ENCODE peak calls at places on chromosome 12, in ten cellular contexts. One of them, this sample, is unnamed.

GRCh38 chr12:128817115-128818015 is 6.4 kb downstream of the SLC15A4 start:
- DNase-seq in prostate gland: no peak
- DNase-seq in testis: peak
- DNase-seq in esophagus squamous epithelium: no peak
- DNase-seq in CD8-positive, alpha-beta T cell: no peak
- DNase-seq in HepG2: no peak
- DNase-seq in IMR-90: peak
- DNase-seq in upper lobe of right lung: no peak
- DNase-seq in Peyer's patch: no peak
- DNase-seq in heart left ventricle: peak
- DNase-seq in this sample: peak

GRCh38 chr12:51591020-51591901 is at the start of gene SCN8A:
- DNase-seq in prostate gland: peak
- DNase-seq in testis: peak
- DNase-seq in esophagus squamous epithelium: no peak
- DNase-seq in CD8-positive, alpha-beta T cell: peak
- DNase-seq in HepG2: no peak
- DNase-seq in IMR-90: peak
- DNase-seq in upper lobe of right lung: peak
- DNase-seq in Peyer's patch: peak
- DNase-seq in heart left ventricle: peak
- DNase-seq in this sample: peak

GRCh38 chr12:2291182-2291832 is 238.5 kb downstream of the CACNA1C start:
- DNase-seq in prostate gland: no peak
- DNase-seq in testis: peak
- DNase-seq in esophagus squamous epithelium: no peak
- DNase-seq in CD8-positive, alpha-beta T cell: peak
- DNase-seq in HepG2: peak
- DNase-seq in IMR-90: no peak
- DNase-seq in upper lobe of right lung: no peak
- DNase-seq in Peyer's patch: no peak
- DNase-seq in heart left ventricle: no peak
- DNase-seq in this sample: peak

GRCh38 chr12:106953352-106954260 is 2.1 kb upstream of the TMEM263 start:
- DNase-seq in prostate gland: no peak
- DNase-seq in testis: no peak
- DNase-seq in esophagus squamous epithelium: no peak
- DNase-seq in CD8-positive, alpha-beta T cell: no peak
- DNase-seq in HepG2: no peak
- DNase-seq in IMR-90: peak
- DNase-seq in upper lobe of right lung: no peak
- DNase-seq in Peyer's patch: no peak
- DNase-seq in heart left ventricle: no peak
- DNase-seq in this sample: no peak

GRCh38 chr12:104569348-104570173 is 112.8 kb downstream of the CHST11 start:
- DNase-seq in prostate gland: no peak
- DNase-seq in testis: peak
- DNase-seq in esophagus squamous epithelium: peak
- DNase-seq in CD8-positive, alpha-beta T cell: peak
- DNase-seq in HepG2: no peak
- DNase-seq in IMR-90: no peak
- DNase-seq in upper lobe of right lung: no peak
- DNase-seq in Peyer's patch: no peak
- DNase-seq in heart left ventricle: no peak
- DNase-seq in this sample: peak

GRCh38 chr12:10936495-10936894 is 2.6 kb downstream of the TAS2R14 start:
- DNase-seq in prostate gland: no peak
- DNase-seq in testis: no peak
- DNase-seq in esophagus squamous epithelium: no peak
- DNase-seq in CD8-positive, alpha-beta T cell: no peak
- DNase-seq in HepG2: no peak
- DNase-seq in IMR-90: no peak
- DNase-seq in upper lobe of right lung: no peak
- DNase-seq in Peyer's patch: no peak
- DNase-seq in heart left ventricle: no peak
- DNase-seq in this sample: no peak

GRCh38 chr12:88698471-88698870 is 118.2 kb upstream of the KITLG start:
- DNase-seq in prostate gland: no peak
- DNase-seq in testis: no peak
- DNase-seq in esophagus squamous epithelium: no peak
- DNase-seq in CD8-positive, alpha-beta T cell: no peak
- DNase-seq in HepG2: no peak
- DNase-seq in IMR-90: no peak
- DNase-seq in upper lobe of right lung: no peak
- DNase-seq in Peyer's patch: no peak
- DNase-seq in heart left ventricle: no peak
- DNase-seq in this sample: no peak

GRCh38 chr12:2984698-2985097 is 25.5 kb downstream of the TEAD4 start:
- DNase-seq in prostate gland: no peak
- DNase-seq in testis: no peak
- DNase-seq in esophagus squamous epithelium: no peak
- DNase-seq in CD8-positive, alpha-beta T cell: no peak
- DNase-seq in HepG2: no peak
- DNase-seq in IMR-90: no peak
- DNase-seq in upper lobe of right lung: no peak
- DNase-seq in Peyer's patch: no peak
- DNase-seq in heart left ventricle: no peak
- DNase-seq in this sample: no peak

GRCh38 chr12:45216983-45217485 is 1.1 kb downstream of the ANO6 start:
- DNase-seq in prostate gland: no peak
- DNase-seq in testis: no peak
- DNase-seq in esophagus squamous epithelium: no peak
- DNase-seq in CD8-positive, alpha-beta T cell: no peak
- DNase-seq in HepG2: no peak
- DNase-seq in IMR-90: no peak
- DNase-seq in upper lobe of right lung: no peak
- DNase-seq in Peyer's patch: no peak
- DNase-seq in heart left ventricle: no peak
- DNase-seq in this sample: no peak

GRCh38 chr12:45215419-45216296 is at the start of gene ANO6:
- DNase-seq in prostate gland: peak
- DNase-seq in testis: peak
- DNase-seq in esophagus squamous epithelium: peak
- DNase-seq in CD8-positive, alpha-beta T cell: peak
- DNase-seq in HepG2: peak
- DNase-seq in IMR-90: peak
- DNase-seq in upper lobe of right lung: peak
- DNase-seq in Peyer's patch: peak
- DNase-seq in heart left ventricle: peak
- DNase-seq in this sample: peak

GRCh38 chr12:45214739-45215418 is 1.0 kb upstream of the ANO6 start:
- DNase-seq in prostate gland: no peak
- DNase-seq in testis: peak
- DNase-seq in esophagus squamous epithelium: no peak
- DNase-seq in CD8-positive, alpha-beta T cell: no peak
- DNase-seq in HepG2: no peak
- DNase-seq in IMR-90: peak
- DNase-seq in upper lobe of right lung: no peak
- DNase-seq in Peyer's patch: no peak
- DNase-seq in heart left ventricle: no peak
- DNase-seq in this sample: peak

GRCh38 chr12:45217846-45218245 is 2.0 kb downstream of the ANO6 start:
- DNase-seq in prostate gland: no peak
- DNase-seq in testis: no peak
- DNase-seq in esophagus squamous epithelium: no peak
- DNase-seq in CD8-positive, alpha-beta T cell: no peak
- DNase-seq in HepG2: no peak
- DNase-seq in IMR-90: peak
- DNase-seq in upper lobe of right lung: no peak
- DNase-seq in Peyer's patch: no peak
- DNase-seq in heart left ventricle: no peak
- DNase-seq in this sample: no peak

GRCh38 chr12:45216297-45216982 is 545 bp downstream of the ANO6 start:
- DNase-seq in prostate gland: peak
- DNase-seq in testis: peak
- DNase-seq in esophagus squamous epithelium: no peak
- DNase-seq in CD8-positive, alpha-beta T cell: peak
- DNase-seq in HepG2: peak
- DNase-seq in IMR-90: peak
- DNase-seq in upper lobe of right lung: peak
- DNase-seq in Peyer's patch: peak
- DNase-seq in heart left ventricle: peak
- DNase-seq in this sample: peak
- TF ChIP-seq CTCF in prostate gland: no peak
- TF ChIP-seq CTCF in testis: no peak
- TF ChIP-seq CTCF in esophagus squamous epithelium: no peak
- TF ChIP-seq CTCF in CD8-positive, alpha-beta T cell: no peak
- TF ChIP-seq CTCF in HepG2: peak
- TF ChIP-seq CTCF in IMR-90: peak
- TF ChIP-seq CTCF in upper lobe of right lung: peak
- TF ChIP-seq CTCF in Peyer's patch: peak
- TF ChIP-seq CTCF in heart left ventricle: peak
- TF ChIP-seq CTCF in this sample: peak

DNA sequence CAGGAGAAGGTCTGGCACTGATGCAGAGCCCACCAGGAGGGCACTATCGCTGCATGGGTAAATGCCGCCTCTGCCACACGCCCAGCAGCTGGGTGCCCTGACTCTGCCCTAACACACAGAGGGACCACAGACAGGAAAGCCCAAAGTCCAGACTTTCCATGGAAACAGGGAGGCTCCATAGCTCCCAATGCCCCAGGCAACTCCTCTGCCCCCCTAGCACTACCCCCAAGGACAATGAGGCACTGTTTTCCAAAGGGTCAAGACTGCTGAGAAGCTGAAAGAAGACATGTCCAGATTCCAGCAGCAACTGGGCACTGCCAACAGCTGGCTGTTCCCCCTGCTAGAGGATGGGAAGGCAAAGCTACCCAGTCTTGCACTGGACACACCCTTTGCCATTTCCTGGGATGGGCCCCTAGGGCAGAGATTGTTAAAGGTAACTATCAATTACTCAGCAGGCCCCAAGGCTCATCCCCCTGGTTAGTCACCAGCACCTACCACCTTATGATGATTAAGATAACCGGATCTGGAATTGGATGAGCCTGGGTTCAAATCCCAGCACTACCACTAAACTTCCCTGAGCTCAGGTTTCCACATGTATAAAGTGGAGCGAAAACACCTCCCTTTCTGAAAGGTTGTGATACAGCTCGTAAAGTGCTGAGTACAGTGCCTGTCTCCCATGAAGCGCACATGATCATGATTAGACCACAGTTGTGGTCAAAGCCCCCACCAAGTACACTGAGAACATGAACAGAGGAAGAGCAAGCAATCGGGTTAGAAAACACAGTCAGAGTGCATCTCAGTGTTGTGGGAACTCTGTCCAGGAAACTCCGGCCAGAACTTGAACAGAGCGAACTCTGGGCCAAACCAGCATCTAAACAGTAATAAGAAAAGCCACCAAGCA is 3.3 kb downstream of the PXN start:
- DNase-seq in prostate gland: peak
- DNase-seq in testis: peak
- DNase-seq in esophagus squamous epithelium: no peak
- DNase-seq in CD8-positive, alpha-beta T cell: peak
- DNase-seq in HepG2: no peak
- DNase-seq in IMR-90: no peak
- DNase-seq in upper lobe of right lung: no peak
- DNase-seq in Peyer's patch: peak
- DNase-seq in heart left ventricle: no peak
- DNase-seq in this sample: no peak
- H3K27ac ChIP-seq in prostate gland: peak
- H3K27ac ChIP-seq in testis: peak
- H3K27ac ChIP-seq in esophagus squamous epithelium: peak
- H3K27ac ChIP-seq in CD8-positive, alpha-beta T cell: peak
- H3K27ac ChIP-seq in HepG2: peak
- H3K27ac ChIP-seq in IMR-90: peak
- H3K27ac ChIP-seq in upper lobe of right lung: peak
- H3K27ac ChIP-seq in Peyer's patch: peak
- H3K27ac ChIP-seq in heart left ventricle: peak
- H3K27ac ChIP-seq in this sample: no peak

DNA sequence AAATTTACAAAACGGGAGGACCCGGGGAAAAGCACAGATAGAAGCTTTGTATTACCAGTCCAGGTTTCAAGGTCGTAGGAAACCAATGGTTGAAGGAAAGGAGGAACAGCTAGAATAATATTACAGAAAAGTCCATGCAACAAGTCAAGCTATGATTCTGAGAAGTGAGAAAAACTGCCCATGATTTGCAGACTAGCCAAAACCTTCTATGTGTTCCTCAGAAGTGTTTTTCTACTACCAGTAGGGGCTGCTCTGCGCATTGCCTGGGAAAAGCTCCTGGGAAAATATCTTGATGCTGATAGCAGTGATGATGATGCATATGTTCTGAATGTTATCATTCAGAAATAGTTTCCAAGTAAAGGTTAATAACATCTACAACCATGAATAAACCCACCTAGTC is 2.2 kb downstream of the PDZRN4 start:
- DNase-seq in prostate gland: no peak
- DNase-seq in testis: peak
- DNase-seq in esophagus squamous epithelium: no peak
- DNase-seq in CD8-positive, alpha-beta T cell: no peak
- DNase-seq in HepG2: peak
- DNase-seq in IMR-90: no peak
- DNase-seq in upper lobe of right lung: no peak
- DNase-seq in Peyer's patch: no peak
- DNase-seq in heart left ventricle: no peak
- DNase-seq in this sample: peak
- TF ChIP-seq CTCF in prostate gland: peak
- TF ChIP-seq CTCF in testis: peak
- TF ChIP-seq CTCF in esophagus squamous epithelium: no peak
- TF ChIP-seq CTCF in CD8-positive, alpha-beta T cell: no peak
- TF ChIP-seq CTCF in HepG2: peak
- TF ChIP-seq CTCF in IMR-90: peak
- TF ChIP-seq CTCF in upper lobe of right lung: peak
- TF ChIP-seq CTCF in Peyer's patch: no peak
- TF ChIP-seq CTCF in heart left ventricle: peak
- TF ChIP-seq CTCF in this sample: peak

DNA sequence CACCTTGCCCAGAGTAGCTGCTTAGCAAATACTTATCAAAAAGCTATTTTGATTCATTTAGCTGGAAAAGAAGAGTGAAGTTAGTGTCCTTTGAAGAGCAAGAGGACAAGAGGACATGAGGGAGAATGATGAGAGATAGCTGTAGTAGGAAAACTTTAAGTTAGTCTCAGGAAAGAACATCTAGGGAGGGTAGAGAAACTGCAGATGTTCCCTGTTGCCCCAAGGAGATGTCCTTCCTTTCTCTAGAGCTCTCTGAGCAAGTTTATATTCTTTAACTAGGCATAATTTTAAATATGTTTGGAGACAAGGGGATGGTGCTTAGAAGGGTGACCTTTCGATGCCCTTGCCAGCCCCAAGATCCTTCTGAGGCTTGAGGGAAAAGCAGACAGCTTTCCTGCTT is 529.1 kb upstream of the TBX3 start:
- DNase-seq in prostate gland: no peak
- DNase-seq in testis: no peak
- DNase-seq in esophagus squamous epithelium: no peak
- DNase-seq in CD8-positive, alpha-beta T cell: no peak
- DNase-seq in HepG2: no peak
- DNase-seq in IMR-90: no peak
- DNase-seq in upper lobe of right lung: no peak
- DNase-seq in Peyer's patch: no peak
- DNase-seq in heart left ventricle: no peak
- DNase-seq in this sample: no peak
- H3K27ac ChIP-seq in prostate gland: no peak
- H3K27ac ChIP-seq in testis: peak
- H3K27ac ChIP-seq in esophagus squamous epithelium: no peak
- H3K27ac ChIP-seq in CD8-positive, alpha-beta T cell: no peak
- H3K27ac ChIP-seq in HepG2: no peak
- H3K27ac ChIP-seq in IMR-90: no peak
- H3K27ac ChIP-seq in upper lobe of right lung: no peak
- H3K27ac ChIP-seq in Peyer's patch: no peak
- H3K27ac ChIP-seq in heart left ventricle: peak
- H3K27ac ChIP-seq in this sample: peak

This sample was measured in cardiac muscle cell.